ENCODE peak calls at places on chromosomes 13 and 19, in nine cellular contexts. B is esophagus squamous epithelium, D is left ventricle myocardium inferior, W is kidney, M is adrenal gland, K is heart left ventricle, V is IMR-90, J is lower lobe of right lung, C is H9. P is an unnamed sample.

GRCh38 chr13:28463481-28463880 is 31.4 kb downstream of the FLT1 start:
- DNase-seq in B (no peak), D (no peak), W (no peak), M (no peak), K (no peak), V (peak), J (no peak), C (no peak), P (no peak)

GRCh38 chr19:40611096-40611495 is 9.9 kb downstream of the LTBP4 start:
- DNase-seq in B (no peak), D (no peak), W (peak), M (no peak), K (peak), V (no peak), J (peak), C (peak), P (no peak)

GRCh38 chr13:83265279-83265678 is 617.0 kb downstream of the SLITRK1 start:
- DNase-seq in B (no peak), D (no peak), W (no peak), M (no peak), K (no peak), V (no peak), J (no peak), C (no peak), P (no peak)

GRCh38 chr19:29449371-29449770 is 76.4 kb upstream of the VSTM2B start:
- DNase-seq in B (no peak), D (no peak), W (no peak), M (no peak), K (no peak), V (no peak), J (no peak), C (no peak), P (no peak)

GRCh38 chr19:41547569-41547968 is 28.4 kb upstream of the CEACAM21 start:
- DNase-seq in B (no peak), D (no peak), W (no peak), M (no peak), K (no peak), V (no peak), J (no peak), C (no peak), P (no peak)

GRCh38 chr13:19155321-19155861 is 26.2 kb downstream of the TUBA3C start:
- DNase-seq in B (no peak), D (no peak), W (no peak), M (no peak), K (no peak), V (no peak), J (no peak), C (no peak), P (no peak)

GRCh38 chr13:30450066-30450465 is 15.7 kb downstream of the HMGB1 start:
- DNase-seq in B (no peak), D (no peak), W (no peak), M (no peak), K (no peak), V (no peak), J (no peak), C (no peak), P (no peak)

GRCh38 chr19:2775556-2776430 is 7.3 kb downstream of the SGTA start:
- DNase-seq in B (peak), D (peak), W (no peak), M (peak), K (peak), V (peak), J (peak), C (no peak), P (no peak)

GRCh38 chr13:44407891-44408290 is 34.3 kb downstream of the SERP2 start:
- DNase-seq in B (no peak), D (no peak), W (no peak), M (no peak), K (no peak), V (no peak), J (no peak), C (no peak), P (no peak)

GRCh38 chr19:51354742-51355148 is 11.4 kb downstream of the ETFB start:
- DNase-seq in B (no peak), D (no peak), W (no peak), M (no peak), K (no peak), V (peak), J (no peak), C (peak), P (peak)

DNA sequence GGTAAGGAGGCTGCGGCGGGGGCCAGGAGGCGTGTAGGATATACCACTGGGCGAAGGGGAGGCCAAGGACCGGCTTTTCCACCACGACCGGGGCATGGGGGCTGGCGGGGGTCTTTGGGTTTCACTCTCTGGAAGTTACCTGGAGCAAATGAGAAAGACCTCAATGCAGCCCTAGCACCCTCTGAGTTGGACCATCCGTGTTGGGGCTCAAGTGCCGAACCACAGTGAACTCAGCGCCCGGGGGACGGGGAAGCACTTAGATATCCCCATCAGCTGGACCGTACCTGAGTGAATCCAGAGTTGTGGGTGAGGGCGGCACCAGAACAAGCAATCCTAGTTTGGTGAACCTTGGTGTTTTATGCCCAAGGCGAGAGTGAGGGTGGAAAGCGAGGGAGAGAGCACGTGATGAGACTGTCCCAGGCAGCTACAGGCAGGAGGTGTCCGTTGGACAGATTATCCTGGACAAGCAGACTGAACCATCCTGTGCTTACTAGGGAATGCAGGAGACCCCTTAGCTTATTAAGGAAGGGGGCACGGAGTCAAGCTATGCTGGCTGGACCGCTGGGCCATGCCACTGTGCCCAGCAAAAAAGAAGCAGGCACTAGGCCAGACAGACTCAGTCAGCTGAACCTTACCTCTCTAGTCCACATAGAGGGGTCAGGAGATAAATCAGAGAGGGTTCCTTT is 512 bp downstream of the GET3 start:
- DNase-seq in B (no peak), D (no peak), W (no peak), M (no peak), K (no peak), V (no peak), J (no peak), C (no peak), P (no peak)
- H3K27ac ChIP-seq in B (peak), D (peak), W (peak), M (peak), K (peak), V (peak), J (peak), C (no peak), P (no peak)

GRCh38 chr19:54297759-54298305 is 15.1 kb downstream of the LILRA5 start:
- DNase-seq in B (no peak), D (no peak), W (no peak), M (no peak), K (no peak), V (no peak), J (no peak), C (no peak), P (peak)
- TF ChIP-seq CTCF in B (no peak), D (no peak), W (no peak), M (no peak), K (no peak), V (no peak), J (no peak), C (peak), P (peak)

GRCh38 chr19:46660008-46660517 is 919 bp downstream of the DACT3 start:
- DNase-seq in B (no peak), D (peak), W (peak), M (no peak), K (peak), V (no peak), J (no peak), C (peak), P (peak)
- H3K27ac ChIP-seq in B (peak), D (peak), W (peak), M (no peak), K (peak), V (peak), J (peak), C (no peak), P (no peak)

GRCh38 chr19:35458821-35459391 is 10.8 kb downstream of the FFAR2 start:
- DNase-seq in B (no peak), D (no peak), W (no peak), M (no peak), K (no peak), V (no peak), J (peak), C (no peak), P (no peak)

GRCh38 chr19:35461050-35461449 is 13.0 kb downstream of the FFAR2 start:
- DNase-seq in B (no peak), D (no peak), W (no peak), M (no peak), K (peak), V (no peak), J (no peak), C (no peak), P (no peak)

GRCh38 chr19:35459414-35460082 is 11.5 kb downstream of the FFAR2 start:
- DNase-seq in B (no peak), D (peak), W (peak), M (peak), K (peak), V (no peak), J (peak), C (no peak), P (no peak)

GRCh38 chr19:35460608-35461007 is 12.6 kb downstream of the FFAR2 start:
- DNase-seq in B (no peak), D (no peak), W (no peak), M (no peak), K (no peak), V (no peak), J (no peak), C (no peak), P (no peak)

GRCh38 chr19:35462476-35462953 is 14.5 kb downstream of the FFAR2 start:
- DNase-seq in B (no peak), D (no peak), W (no peak), M (peak), K (no peak), V (no peak), J (no peak), C (no peak), P (no peak)
- TF ChIP-seq CTCF in B (no peak), D (no peak), W (no peak), M (no peak), K (no peak), V (no peak), J (no peak), C (no peak), P (no peak)

DNA sequence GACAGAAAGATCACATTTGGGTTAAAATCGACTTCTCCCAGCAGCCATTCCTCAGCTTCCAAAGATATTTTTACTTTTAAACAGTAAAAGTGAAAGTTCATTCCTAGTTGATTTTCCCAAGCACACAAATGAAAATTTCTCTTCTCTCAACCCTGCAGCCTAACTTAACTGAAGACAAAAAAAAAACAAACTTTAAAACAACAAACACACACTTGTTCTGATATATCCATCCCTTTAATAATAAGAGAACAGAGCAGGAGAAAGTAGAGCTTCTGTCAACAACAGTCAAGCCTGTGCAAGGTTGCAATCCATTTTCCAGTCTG is 72.9 kb downstream of the STK24 start:
- DNase-seq in B (no peak), D (no peak), W (no peak), M (no peak), K (no peak), V (no peak), J (no peak), C (no peak), P (no peak)
- H3K27ac ChIP-seq in B (peak), D (peak), W (peak), M (no peak), K (peak), V (peak), J (no peak), C (no peak), P (no peak)

GRCh38 chr19:44551850-44552249 is 22.4 kb upstream of the CEACAM20 start:
- DNase-seq in B (no peak), D (no peak), W (no peak), M (no peak), K (no peak), V (no peak), J (no peak), C (no peak), P (no peak)

GRCh38 chr19:44549507-44549906 is 20.0 kb upstream of the CEACAM20 start:
- DNase-seq in B (no peak), D (no peak), W (no peak), M (no peak), K (no peak), V (no peak), J (no peak), C (no peak), P (no peak)

GRCh38 chr19:44554641-44555246 is 25.3 kb upstream of the CEACAM20 start:
- DNase-seq in B (no peak), D (no peak), W (no peak), M (no peak), K (no peak), V (no peak), J (no peak), C (no peak), P (no peak)

GRCh38 chr19:44553478-44554171 is 24.1 kb upstream of the CEACAM20 start:
- DNase-seq in B (no peak), D (no peak), W (no peak), M (no peak), K (no peak), V (no peak), J (no peak), C (no peak), P (no peak)

DNA sequence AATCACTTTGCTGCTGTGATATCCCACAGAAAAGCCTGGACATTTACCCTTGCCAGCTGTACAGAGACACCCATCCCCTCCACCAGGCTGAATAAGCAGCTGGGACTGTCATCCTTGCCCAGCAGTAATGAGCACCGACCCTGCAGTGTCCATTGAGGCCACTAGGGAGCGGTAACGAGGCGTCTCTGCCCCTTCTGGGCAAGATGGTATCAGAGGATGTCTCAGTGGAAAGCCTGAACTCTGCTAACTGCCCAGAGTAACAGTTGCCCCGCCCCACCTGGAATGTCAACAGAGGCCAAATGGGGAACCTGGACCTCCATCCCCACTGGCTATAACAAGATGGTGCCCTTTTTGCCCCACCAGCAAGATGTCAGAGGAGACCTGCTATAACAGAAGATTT is 22.8 kb upstream of the CEACAM20 start:
- DNase-seq in B (no peak), D (no peak), W (no peak), M (no peak), K (no peak), V (no peak), J (no peak), C (peak), P (peak)
- TF ChIP-seq CTCF in B (no peak), D (peak), W (peak), M (peak), K (peak), V (peak), J (peak), C (peak), P (peak)

DNA sequence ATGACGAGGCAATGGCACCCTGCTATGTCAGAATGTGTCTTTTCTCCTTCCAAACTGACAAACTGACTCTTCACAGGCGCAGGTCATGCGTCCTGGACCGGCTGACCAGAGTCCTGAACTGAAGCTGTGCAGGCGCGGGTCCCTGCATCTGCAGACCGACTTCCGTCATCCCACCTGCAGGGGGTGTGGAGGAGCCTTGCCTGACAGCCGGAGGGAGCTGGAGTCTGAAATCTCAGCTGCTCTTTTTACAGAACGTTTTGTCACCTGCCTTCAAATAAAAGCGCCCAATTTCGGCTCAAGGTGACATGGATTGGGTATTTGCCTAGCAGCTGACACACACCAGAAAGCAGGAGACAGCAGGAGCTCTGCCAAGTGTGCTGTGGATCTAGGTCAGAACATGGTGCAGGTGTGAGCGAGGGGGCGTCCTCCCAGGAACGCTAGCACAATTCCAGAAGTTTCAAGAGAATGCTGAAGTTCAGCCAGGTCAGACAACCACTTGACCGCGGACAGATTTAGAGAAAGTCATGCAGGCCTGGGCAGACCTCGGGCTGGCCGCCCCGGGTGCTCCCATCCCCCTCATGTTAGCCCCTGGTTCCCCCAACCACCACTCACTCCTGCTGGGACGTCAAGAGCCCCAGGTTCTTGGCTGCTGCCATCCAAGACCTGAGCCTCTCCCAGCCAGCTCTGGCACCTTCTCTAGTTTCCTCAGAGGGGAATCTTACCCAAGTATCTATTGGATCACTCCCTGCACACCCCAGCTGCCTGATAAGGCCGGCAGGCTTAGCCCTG is 32.8 kb downstream of the ELL start:
- DNase-seq in B (no peak), D (no peak), W (no peak), M (no peak), K (peak), V (no peak), J (no peak), C (peak), P (peak)
- H3K27ac ChIP-seq in B (no peak), D (peak), W (peak), M (no peak), K (no peak), V (no peak), J (no peak), C (no peak), P (peak)

GRCh38 chr19:37594982-37595382 is 306 bp downstream of the ZNF540 start:
- DNase-seq in B (peak), D (peak), W (peak), M (peak), K (peak), V (peak), J (peak), C (no peak), P (no peak)
- TF ChIP-seq CTCF in B (no peak), D (no peak), W (no peak), M (no peak), K (no peak), V (no peak), J (no peak), C (no peak), P (no peak)

GRCh38 chr19:10086032-10086903 is at the start of gene SHFL:
- DNase-seq in B (no peak), D (peak), W (peak), M (peak), K (peak), V (peak), J (peak), C (peak), P (peak)
- H3K27ac ChIP-seq in B (peak), D (peak), W (peak), M (peak), K (peak), V (peak), J (peak), C (no peak), P (no peak)

DNA sequence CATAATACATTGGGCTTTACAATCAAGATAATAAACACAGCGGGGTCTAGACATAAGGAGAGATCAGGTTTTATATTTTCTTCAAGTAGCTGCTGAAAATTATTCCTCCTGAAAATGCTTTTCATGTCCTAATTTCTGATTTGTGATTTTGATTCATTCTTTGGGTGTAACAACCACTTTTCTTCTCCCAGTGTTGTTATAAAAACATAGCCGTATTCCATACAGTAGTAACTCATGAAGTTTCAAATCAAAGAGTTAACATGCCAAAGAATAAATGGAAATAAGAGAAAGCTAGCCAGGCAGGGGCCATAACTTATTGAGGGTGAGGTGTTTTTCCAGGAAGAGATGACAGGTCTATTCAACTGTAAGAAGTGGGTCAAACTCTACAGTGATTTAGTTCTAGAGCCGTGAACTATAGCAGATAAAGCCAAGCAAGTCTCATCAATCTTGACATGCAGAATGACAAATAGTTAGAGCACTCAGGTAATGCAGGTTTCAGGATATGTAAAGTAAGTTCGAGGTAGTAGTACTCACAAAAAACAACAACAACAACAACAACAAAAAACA is 934.4 kb upstream of the SLITRK1 start:
- DNase-seq in B (no peak), D (no peak), W (no peak), M (no peak), K (no peak), V (no peak), J (no peak), C (no peak), P (no peak)
- TF ChIP-seq CTCF in B (no peak), D (no peak), W (no peak), M (no peak), K (no peak), V (no peak), J (no peak), C (no peak), P (no peak)

P was measured in GM23338.